ENCODE peak calls at places on chromosome 20, in four cellular contexts. A is G401, X is DMS153, O is ELR. E is an unnamed sample.

GRCh38 chr20:46364670-46365482 is 41.5 kb downstream of the ELMO2 start:
- DNase-seq in O (no peak), X (no peak), A (peak), E (no peak)

GRCh38 chr20:32565735-32566032 is 19.4 kb downstream of the NOL4L start:
- DNase-seq in O (no peak), X (no peak), A (no peak), E (no peak)

GRCh38 chr20:4728121-4728520 is 6.4 kb downstream of the PRND start:
- DNase-seq in A (no peak), O (peak), X (no peak), E (peak)

GRCh38 chr20:53622247-53623114 is 28.8 kb upstream of the ZNF217 start:
- DNase-seq in X (no peak), A (no peak), O (peak), E (peak)

GRCh38 chr20:12528591-12529041 is 480.2 kb upstream of the SPTLC3 start:
- DNase-seq in A (peak), O (no peak), X (no peak), E (no peak)

GRCh38 chr20:12072945-12073245 is 155.2 kb downstream of the BTBD3 start:
- DNase-seq in X (no peak), O (no peak), A (no peak), E (no peak)

GRCh38 chr20:46752639-46753235 is 43.3 kb downstream of the SLC2A10 start:
- DNase-seq in X (peak), A (peak), O (peak), E (peak)

GRCh38 chr20:57990396-57990987 is 238.0 kb downstream of the ANKRD60 start:
- DNase-seq in X (no peak), O (peak), A (no peak), E (no peak)

GRCh38 chr20:21571841-21572690 is 58.2 kb upstream of the NKX2-2 start:
- DNase-seq in X (no peak), O (peak), A (peak), E (no peak)

GRCh38 chr20:46406986-46407670 is 713 bp upstream of the ELMO2 start:
- DNase-seq in A (peak), X (peak), O (peak), E (no peak)

GRCh38 chr20:8305449-8305978 is 173.4 kb downstream of the PLCB1 start:
- DNase-seq in O (peak), X (peak), A (no peak), E (peak)

GRCh38 chr20:52746190-52746589 is 226.0 kb upstream of the TSHZ2 start:
- DNase-seq in O (no peak), A (no peak), X (peak), E (no peak)

GRCh38 chr20:64062596-64063388 is at the start of gene TCEA2:
- DNase-seq in A (peak), O (peak), X (peak), E (peak)

GRCh38 chr20:3209946-3210317 is 634 bp downstream of the ITPA start:
- DNase-seq in X (no peak), O (peak), A (peak), E (no peak)

GRCh38 chr20:62918830-62919229 is 7.5 kb downstream of the DIDO1 start:
- DNase-seq in A (no peak), O (no peak), X (no peak), E (no peak)

GRCh38 chr20:57027752-57028151 is 238.7 kb downstream of the BMP7 start:
- DNase-seq in O (no peak), A (no peak), X (no peak), E (no peak)

GRCh38 chr20:10077081-10077471 is 42.3 kb downstream of the ANKEF1 start:
- DNase-seq in A (no peak), X (no peak), O (no peak), E (no peak)

GRCh38 chr20:33046412-33046811 is 7.3 kb upstream of the BPIFB3 start:
- DNase-seq in A (no peak), X (no peak), O (peak), E (no peak)

GRCh38 chr20:12152996-12153395 is 235.3 kb downstream of the BTBD3 start:
- DNase-seq in A (no peak), O (peak), X (no peak), E (peak)

GRCh38 chr20:8722277-8722928 is 346.5 kb upstream of the PLCB4 start:
- DNase-seq in X (peak), A (peak), O (peak), E (peak)

GRCh38 chr20:38842558-38842981 is 37.1 kb downstream of the PPP1R16B start:
- DNase-seq in O (no peak), A (no peak), X (no peak), E (no peak)

GRCh38 chr20:20977786-20978185 is 128.4 kb downstream of the LINC00237 start:
- DNase-seq in O (no peak), A (no peak), X (no peak), E (no peak)

GRCh38 chr20:53126185-53126584 is 154.0 kb downstream of the TSHZ2 start:
- DNase-seq in O (no peak), X (peak), A (no peak), E (no peak)

GRCh38 chr20:34938466-34939163 is 17.0 kb downstream of the GSS start:
- DNase-seq in O (no peak), A (peak), X (no peak), E (no peak)

GRCh38 chr20:37798312-37798711 is 104.5 kb downstream of the CTNNBL1 start:
- DNase-seq in O (no peak), A (no peak), X (no peak), E (no peak)

GRCh38 chr20:57317316-57317788 is 12.3 kb upstream of the SPO11 start:
- DNase-seq in O (no peak), X (no peak), A (no peak), E (no peak)

GRCh38 chr20:60749804-60750602 is 502.1 kb upstream of the CDH4 start:
- DNase-seq in X (no peak), O (peak), A (no peak), E (no peak)

GRCh38 chr20:36145877-36146707 is 8.4 kb upstream of the EPB41L1 start:
- DNase-seq in O (no peak), A (peak), X (no peak), E (no peak)

GRCh38 chr20:59778615-59779200 is 154.7 kb downstream of the SYCP2 start:
- DNase-seq in A (no peak), O (no peak), X (no peak), E (no peak)

GRCh38 chr20:53606364-53606985 is 12.8 kb upstream of the ZNF217 start:
- DNase-seq in O (peak), X (no peak), A (no peak), E (peak)

GRCh38 chr20:41475507-41475906 is 108.9 kb upstream of the EMILIN3 start:
- DNase-seq in A (no peak), O (no peak), X (no peak), E (no peak)

GRCh38 chr20:16472045-16472872 is 101.0 kb downstream of the KIF16B start:
- DNase-seq in O (peak), X (no peak), A (no peak), E (no peak)

GRCh38 chr20:50085481-50086365 is 27.2 kb downstream of the UBE2V1 start:
- DNase-seq in O (peak), A (peak), X (peak), E (peak)

GRCh38 chr20:4610871-4611270 is 110.8 kb upstream of the PRND start:
- DNase-seq in A (no peak), O (no peak), X (no peak), E (no peak)

GRCh38 chr20:58669287-58670006 is 18.4 kb downstream of the STX16 start:
- DNase-seq in O (no peak), X (no peak), A (no peak), E (no peak)

GRCh38 chr20:17228624-17229061 is 1.8 kb downstream of the PCSK2 start:
- DNase-seq in O (no peak), A (peak), X (peak), E (no peak)

GRCh38 chr20:36802326-36803223 is 29.0 kb upstream of the DSN1 start:
- DNase-seq in X (no peak), A (peak), O (peak), E (peak)

GRCh38 chr20:63957690-63958441 is 1.6 kb upstream of the UCKL1 start:
- DNase-seq in X (peak), O (no peak), A (no peak), E (no peak)

GRCh38 chr20:635028-635427 is 18.0 kb downstream of the SRXN1 start:
- DNase-seq in X (no peak), O (no peak), A (no peak), E (no peak)

GRCh38 chr20:41512624-41513023 is 105.6 kb downstream of the CHD6 start:
- DNase-seq in X (no peak), O (no peak), A (no peak), E (no peak)